ENCODE peak calls at places on chromosomes 5 and 9, in ten cellular contexts. U is GM23248; L is cardiac fibroblast; P is Caki2; E is iPS-NIHi11; Q is nucleus accumbens; K is mesenchymal stem cell; S is kidney epithelial cell; M is GM12864; V is stimulated activated CD4-positive, alpha-beta T cell treated with anti-CD3 and anti-CD28 coated beads, Interleukin-1b, Interleukin-23, amount 100 ng/mL, for 4 hours. B is an unnamed sample.

GRCh38 chr9:69122391-69123141 is 51.5 kb upstream of the TJP2 start:
- DNase-seq in U (peak; percentile 68), L (peak; percentile 89), P (peak; percentile 62), E (peak; percentile 45), Q (no peak), K (peak; percentile 64), S (no peak), M (no peak), V (no peak), B (no peak)

GRCh38 chr9:34310205-34310604 is 18.9 kb downstream of the KIF24 start:
- DNase-seq in U (no peak), L (no peak), P (no peak), E (no peak), Q (no peak), K (peak; percentile 10), S (no peak), M (no peak), V (no peak), B (no peak)

GRCh38 chr5:51806677-51807076 is 423.4 kb downstream of the ISL1 start:
- DNase-seq in U (no peak), L (no peak), P (no peak), E (no peak), Q (no peak), K (no peak), S (no peak), M (no peak), V (no peak), B (no peak)

GRCh38 chr5:140565780-140566095 is 1.1 kb downstream of the SLC35A4 start:
- DNase-seq in U (peak; percentile 64), L (peak; percentile 46), P (no peak), E (no peak), Q (no peak), K (peak; percentile 65), S (no peak), M (no peak), V (no peak), B (no peak)

GRCh38 chr5:29051509-29051908 is 2013.1 kb upstream of the CDH9 start:
- DNase-seq in U (no peak), L (no peak), P (no peak), E (no peak), Q (no peak), K (no peak), S (no peak), M (no peak), V (no peak), B (no peak)

GRCh38 chr5:116546743-116547124 is 27.9 kb downstream of the SEMA6A start:
- DNase-seq in U (no peak), L (no peak), P (no peak), E (no peak), Q (no peak), K (no peak), S (no peak), M (no peak), V (no peak), B (no peak)

GRCh38 chr5:135609981-135610380 is 31.2 kb upstream of the CXCL14 start:
- DNase-seq in U (no peak), L (no peak), P (no peak), E (no peak), Q (no peak), K (no peak), S (no peak), M (no peak), V (no peak), B (no peak)

GRCh38 chr9:134735441-134736175 is 94.0 kb downstream of the COL5A1 start:
- DNase-seq in U (peak; percentile 36), L (peak; percentile 24), P (no peak), E (no peak), Q (no peak), K (peak; percentile 95), S (no peak), M (no peak), V (no peak), B (no peak)

GRCh38 chr5:65100846-65101678 is 332.3 kb downstream of the CWC27 start:
- DNase-seq in U (peak; percentile 82), L (peak; percentile 92), P (peak; percentile 42), E (peak; percentile 84), Q (no peak), K (peak; percentile 54), S (no peak), M (no peak), V (no peak), B (no peak)

GRCh38 chr5:107980923-107981748 is 310.4 kb upstream of the EFNA5 start:
- DNase-seq in U (no peak), L (no peak), P (no peak), E (no peak), Q (no peak), K (peak; percentile 77), S (no peak), M (no peak), V (no peak), B (no peak)

GRCh38 chr5:43839218-43839617 is 236.2 kb downstream of the NNT start:
- DNase-seq in U (peak; percentile 85), L (peak; percentile 60), P (peak; percentile 1), E (no peak), Q (no peak), K (peak; percentile 3), S (peak; percentile 26), M (no peak), V (no peak), B (no peak)

GRCh38 chr9:112166176-112167140 is 8.6 kb downstream of the SUSD1 start:
- DNase-seq in U (peak; percentile 51), L (no peak), P (peak; percentile 73), E (no peak), Q (no peak), K (peak; percentile 40), S (peak; percentile 74), M (no peak), V (no peak), B (no peak)

GRCh38 chr9:89902450-89902849 is 297.6 kb downstream of the GADD45G start:
- DNase-seq in U (peak; percentile 55), L (peak; percentile 6), P (no peak), E (no peak), Q (no peak), K (peak; percentile 78), S (no peak), M (no peak), V (no peak), B (no peak)

GRCh38 chr9:130498298-130498917 is 53.6 kb downstream of the ASS1 start:
- DNase-seq in U (peak; percentile 19), L (no peak), P (no peak), E (no peak), Q (no peak), K (no peak), S (no peak), M (no peak), V (no peak), B (no peak)

GRCh38 chr5:6261668-6262067 is 116.7 kb downstream of the MED10 start:
- DNase-seq in U (no peak), L (no peak), P (no peak), E (no peak), Q (no peak), K (no peak), S (no peak), M (no peak), V (no peak), B (no peak)

GRCh38 chr9:109401169-109401989 is 80.5 kb upstream of the EPB41L4B start:
- DNase-seq in U (peak; percentile 74), L (peak; percentile 68), P (peak; percentile 25), E (peak; percentile 85), Q (no peak), K (peak; percentile 39), S (no peak), M (peak; percentile 51), V (no peak), B (peak; percentile 59)

GRCh38 chr5:124461857-124462423 is 284.5 kb downstream of the ZNF608 start:
- DNase-seq in U (no peak), L (no peak), P (no peak), E (no peak), Q (no peak), K (no peak), S (no peak), M (no peak), V (no peak), B (no peak)

GRCh38 chr9:78143281-78144007 is 92.4 kb upstream of the CEP78 start:
- DNase-seq in U (no peak), L (no peak), P (no peak), E (no peak), Q (no peak), K (no peak), S (no peak), M (no peak), V (no peak), B (no peak)

GRCh38 chr5:94993501-94993900 is 291.4 kb downstream of the MCTP1 start:
- DNase-seq in U (no peak), L (no peak), P (no peak), E (no peak), Q (no peak), K (no peak), S (no peak), M (no peak), V (no peak), B (no peak)

GRCh38 chr5:17267099-17267498 is 49.7 kb downstream of the BASP1 start:
- DNase-seq in U (no peak), L (no peak), P (no peak), E (no peak), Q (no peak), K (no peak), S (no peak), M (peak; percentile 41), V (no peak), B (no peak)

GRCh38 chr5:158623971-158624370 is 475.7 kb downstream of the EBF1 start:
- DNase-seq in U (no peak), L (no peak), P (no peak), E (no peak), Q (no peak), K (no peak), S (no peak), M (no peak), V (no peak), B (no peak)

GRCh38 chr9:26234865-26235264 is 556.6 kb upstream of the TUSC1 start:
- DNase-seq in U (peak; percentile 34), L (no peak), P (no peak), E (no peak), Q (no peak), K (no peak), S (no peak), M (no peak), V (no peak), B (no peak)

GRCh38 chr5:142245776-142246175 is 79.0 kb downstream of the SPRY4 start:
- DNase-seq in U (peak; percentile 22), L (peak; percentile 52), P (no peak), E (no peak), Q (no peak), K (no peak), S (no peak), M (no peak), V (no peak), B (no peak)

GRCh38 chr5:113090336-113091106 is 113.9 kb downstream of the DCP2 start:
- DNase-seq in U (no peak), L (peak; percentile 62), P (no peak), E (no peak), Q (no peak), K (no peak), S (no peak), M (no peak), V (peak; percentile 5), B (no peak)

GRCh38 chr9:6628714-6629113 is 16.8 kb downstream of the GLDC start:
- DNase-seq in U (no peak), L (no peak), P (no peak), E (no peak), Q (no peak), K (no peak), S (no peak), M (no peak), V (no peak), B (no peak)

GRCh38 chr9:85208666-85209065 is 533.1 kb downstream of the AGTPBP1 start:
- DNase-seq in U (no peak), L (no peak), P (no peak), E (no peak), Q (no peak), K (no peak), S (no peak), M (no peak), V (no peak), B (no peak)